ENCODE peak calls at places on chromosomes 3 and 15, in six cellular contexts. U is GM12878, W is stomach, V is fibroblast of lung, L is OCI-LY7, G is body of pancreas. A is an unnamed sample.

GRCh38 chr3:135229018-135229495 is 434.0 kb downstream of the EPHB1 start:
- DNase-seq in G (peak; percentile 11), W (peak; percentile 39), L (no peak), V (peak; percentile 1), U (no peak), A (no peak)

GRCh38 chr3:50572801-50573371 is 3.6 kb downstream of the HEMK1 start:
- DNase-seq in G (no peak), L (no peak), U (no peak), V (no peak), W (no peak), A (no peak)

GRCh38 chr3:161914703-161915102 is 418.1 kb downstream of the OTOL1 start:
- DNase-seq in U (no peak), W (no peak), L (no peak), V (peak; percentile 85), G (peak; percentile 8), A (peak; percentile 10)

GRCh38 chr3:39193391-39193790 is 996 bp upstream of the XIRP1 start:
- DNase-seq in G (no peak), L (no peak), U (no peak), V (peak; percentile 67), W (no peak), A (no peak)

GRCh38 chr3:53255360-53255774 is 455 bp downstream of the TKT start:
- DNase-seq in U (no peak), G (peak; percentile 45), V (peak; percentile 23), W (peak; percentile 29), L (peak; percentile 76), A (peak; percentile 62)

GRCh38 chr3:150956376-150956775 is 16.2 kb downstream of the CLRN1 start:
- DNase-seq in G (no peak), W (no peak), V (peak; percentile 75), L (no peak), U (no peak), A (peak; percentile 29)

GRCh38 chr15:64633332-64633731 is 142.1 kb downstream of the RBPMS2 start:
- DNase-seq in W (no peak), L (no peak), V (no peak), G (no peak), U (no peak), A (no peak)

GRCh38 chr3:159252772-159253384 is 451.0 kb downstream of the MFSD1 start:
- DNase-seq in V (peak; percentile 67), L (peak; percentile 43), U (peak; percentile 11), W (no peak), G (no peak), A (peak; percentile 66)

GRCh38 chr3:69161587-69162196 is 39.3 kb upstream of the LMOD3 start:
- DNase-seq in V (peak; percentile 29), W (no peak), G (peak; percentile 43), U (peak; percentile 25), L (peak; percentile 54), A (peak; percentile 65)

GRCh38 chr15:29043731-29044485 is 158.1 kb downstream of the APBA2 start:
- DNase-seq in G (no peak), V (peak; percentile 93), U (no peak), L (no peak), W (no peak), A (no peak)

GRCh38 chr15:40279437-40280141 is 3.3 kb downstream of the ANKRD63 start:
- DNase-seq in L (peak; percentile 52), G (peak; percentile 82), V (peak; percentile 17), U (no peak), W (peak; percentile 80), A (peak; percentile 56)

GRCh38 chr3:95567346-95567745 is 1247.0 kb upstream of the EPHA6 start:
- DNase-seq in V (no peak), U (no peak), G (no peak), L (no peak), W (no peak), A (peak; percentile 1)

GRCh38 chr3:52073490-52073889 is 17.1 kb upstream of the DUSP7 start:
- DNase-seq in G (no peak), L (no peak), U (no peak), W (no peak), V (no peak), A (no peak)

GRCh38 chr3:153960701-153961100 is 160.5 kb upstream of the ARHGEF26 start:
- DNase-seq in L (no peak), U (no peak), G (no peak), V (no peak), W (no peak), A (no peak)

GRCh38 chr3:158111861-158112260 is 2.0 kb downstream of the RSRC1 start:
- DNase-seq in U (no peak), V (no peak), W (no peak), L (no peak), G (no peak), A (no peak)

GRCh38 chr15:60005352-60006202 is 1.5 kb downstream of the FOXB1 start:
- DNase-seq in U (no peak), L (no peak), G (no peak), V (no peak), W (no peak), A (no peak)

GRCh38 chr15:66815322-66815721 is 113.3 kb downstream of the SMAD6 start:
- DNase-seq in U (no peak), L (no peak), G (no peak), W (no peak), V (peak; percentile 95), A (no peak)

GRCh38 chr3:135310317-135310716 is 515.3 kb downstream of the EPHB1 start:
- DNase-seq in V (no peak), L (no peak), G (no peak), W (no peak), U (peak; percentile 9), A (peak; percentile 53)

GRCh38 chr3:123521179-123521969 is 63.5 kb downstream of the HACD2 start:
- DNase-seq in V (peak; percentile 53), L (no peak), U (no peak), W (no peak), G (no peak), A (no peak)

DNA sequence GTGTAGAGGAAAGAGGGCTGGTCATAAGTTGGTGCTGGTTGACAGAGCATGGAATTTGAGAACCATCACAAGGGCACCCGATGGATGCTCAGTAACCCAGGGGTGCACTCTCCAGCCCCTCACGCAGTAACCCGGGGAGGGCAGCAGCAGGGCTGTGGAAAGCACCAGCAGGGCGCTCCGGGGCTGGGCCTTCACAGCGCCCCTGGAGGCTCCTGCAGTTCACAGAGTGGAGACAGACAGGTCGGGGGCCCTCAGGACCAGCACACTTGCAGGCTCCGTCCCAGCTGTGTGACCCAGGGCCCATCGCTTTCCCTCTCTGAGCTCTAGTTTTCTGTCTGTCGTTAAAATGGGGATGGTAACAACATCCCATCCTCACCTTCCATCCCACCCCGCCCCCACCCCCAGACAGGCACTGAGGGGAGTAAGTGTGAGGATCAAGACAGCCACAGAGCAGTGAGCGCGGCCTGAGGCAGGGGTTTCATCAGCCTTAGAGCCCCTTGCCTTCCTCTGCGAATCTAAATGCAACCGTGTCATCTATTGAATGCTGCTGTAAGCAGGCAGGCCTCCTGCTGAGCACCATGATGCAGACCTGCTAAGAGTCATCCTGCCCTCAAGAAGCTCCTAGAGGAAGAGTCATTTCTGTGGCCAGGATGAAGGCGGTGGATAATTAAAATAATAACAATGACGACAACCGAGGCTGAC is 90.2 kb upstream of the LINGO1 start:
- DNase-seq in G (no peak), V (no peak), L (no peak), U (no peak), W (no peak), A (no peak)
- H3K4me3 ChIP-seq in G (no peak overlapping the region), V (no peak overlapping the region), L (no peak overlapping the region), U (no peak overlapping the region), W (no peak overlapping the region), A (no peak overlapping the region)

GRCh38 chr15:85570331-85570730 is 189.9 kb downstream of the AKAP13 start:
- DNase-seq in L (no peak), U (no peak), G (no peak), V (no peak), W (no peak), A (no peak)

GRCh38 chr15:85568261-85568808 is 187.9 kb downstream of the AKAP13 start:
- DNase-seq in U (no peak), W (no peak), L (no peak), V (peak; percentile 74), G (no peak), A (no peak)

DNA sequence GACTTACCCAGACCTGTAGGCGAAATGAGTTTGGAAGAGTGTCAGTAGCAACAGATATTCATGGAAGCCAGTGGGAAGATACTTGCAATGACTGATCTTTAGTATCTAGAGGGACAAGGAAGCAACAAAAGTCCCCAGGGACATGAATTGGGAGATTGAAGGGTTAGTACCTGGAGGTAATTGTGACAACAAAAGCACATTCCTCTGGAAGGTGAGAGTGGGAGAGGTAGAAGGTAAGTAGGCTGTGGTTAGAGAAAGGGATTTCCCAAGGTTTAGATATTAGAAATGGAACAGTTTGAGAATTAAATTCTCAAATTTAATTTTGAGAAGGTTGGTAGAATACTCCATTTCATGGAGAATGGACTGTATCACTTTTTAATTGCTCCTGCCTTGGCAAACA is 191.4 kb downstream of the AKAP13 start:
- DNase-seq in L (no peak), U (no peak), W (no peak), V (no peak), G (no peak), A (no peak)
- TF ChIP-seq CTCF in L (no peak), U (no peak), W (no peak), V (no peak), G (no peak), A (no peak)

DNA sequence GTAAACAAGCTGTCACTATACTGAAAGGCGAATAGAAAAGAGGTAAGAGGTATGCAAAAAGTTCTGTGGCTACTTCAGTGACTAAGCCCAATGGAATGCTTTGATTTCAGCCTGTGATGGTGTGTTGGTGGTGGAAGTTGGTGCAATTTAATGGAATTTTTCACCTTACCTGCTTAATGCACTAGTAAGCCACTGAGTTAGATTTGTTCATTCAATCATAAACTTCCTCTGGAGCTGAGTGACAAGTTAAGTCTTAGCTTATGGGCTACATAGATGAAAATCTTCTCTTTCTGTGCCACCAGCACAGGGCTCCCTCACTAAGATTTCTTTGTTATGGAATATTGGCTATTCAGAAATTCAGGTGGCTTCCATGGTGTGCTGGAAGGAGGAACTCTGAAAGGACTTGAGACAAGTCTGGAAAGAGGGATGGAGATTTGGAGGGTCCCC is 8.3 kb upstream of the GAP43 start:
- DNase-seq in V (peak; percentile 80), L (no peak), W (no peak), U (no peak), G (no peak), A (no peak)
- H3K4me3 ChIP-seq in V (no peak overlapping the region), L (no peak overlapping the region), W (no peak overlapping the region), U (no peak overlapping the region), G (no peak overlapping the region), A (no peak overlapping the region)

GRCh38 chr3:133965906-133966305 is 63.8 kb downstream of the SLCO2A1 start:
- DNase-seq in V (no peak), G (no peak), L (no peak), U (no peak), W (no peak), A (no peak)

GRCh38 chr3:133963657-133964396 is 65.9 kb downstream of the SLCO2A1 start:
- DNase-seq in U (no peak), W (no peak), V (no peak), L (no peak), G (no peak), A (no peak)

GRCh38 chr3:133964547-133964946 is 65.2 kb downstream of the SLCO2A1 start:
- DNase-seq in L (no peak), U (no peak), V (no peak), W (no peak), G (no peak), A (no peak)

GRCh38 chr3:133965033-133965570 is 64.6 kb downstream of the SLCO2A1 start:
- DNase-seq in W (no peak), L (no peak), V (peak; percentile 47), U (no peak), G (no peak), A (no peak)

DNA sequence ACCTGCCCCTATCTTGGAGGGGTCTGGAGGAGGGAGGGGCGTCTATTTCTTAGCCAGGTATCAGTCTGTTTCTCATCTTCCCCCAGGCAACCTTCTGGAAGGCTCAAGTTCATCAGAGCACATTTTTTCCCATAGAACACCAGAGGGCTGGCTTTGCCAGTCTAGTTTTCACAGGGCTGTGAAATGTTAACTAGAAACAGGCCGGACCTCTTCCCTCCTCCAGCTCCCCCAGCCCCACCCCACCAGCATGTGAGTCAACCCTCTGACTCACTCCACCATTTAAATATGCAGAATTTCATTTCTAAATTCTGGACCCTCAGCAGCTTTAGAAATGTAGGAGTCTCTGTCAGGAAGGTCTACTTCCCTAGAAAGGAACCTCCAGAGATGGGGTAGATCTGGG is 66.8 kb downstream of the SLCO2A1 start:
- DNase-seq in W (no peak), G (no peak), V (peak; percentile 60), L (no peak), U (no peak), A (no peak)
- TF ChIP-seq CTCF in W (no peak), G (no peak), V (no peak), L (no peak), U (no peak), A (no peak)

A was measured in GM12865.